ENCODE peak calls at places on chromosomes 13 and 19, in five cellular contexts. L, M, V, X and P are unnamed samples.

GRCh38 chr13:37059848-37060192 is 332 bp upstream of the SUPT20H start:
- DNase-seq in L (no peak), M (no peak), V (no peak), X (no peak), P (no peak)

GRCh38 chr13:30422056-30422914 is at the start of gene UBE2L5:
- DNase-seq in L (peak; percentile 86), M (peak; percentile 65), V (peak; percentile 74), X (no peak), P (peak; percentile 87)

GRCh38 chr19:23956051-23956450 is 41.4 kb downstream of the ZNF726 start:
- DNase-seq in L (no peak), M (no peak), V (no peak), X (no peak), P (no peak)

GRCh38 chr13:98476106-98476505 is 100.8 kb downstream of the STK24 start:
- DNase-seq in L (peak; percentile 57), M (no peak), V (no peak), X (no peak), P (no peak)

GRCh38 chr19:11195169-11195568 is 2.2 kb downstream of the KANK2 start:
- DNase-seq in L (no peak), M (no peak), V (peak; percentile 17), X (no peak), P (no peak)

GRCh38 chr13:46831588-46832194 is 34.7 kb upstream of the ESD start:
- DNase-seq in L (peak; percentile 33), M (peak; percentile 28), V (peak; percentile 58), X (no peak), P (peak; percentile 40)

GRCh38 chr13:51502206-51502651 is 49.4 kb upstream of the INTS6 start:
- DNase-seq in L (no peak), M (no peak), V (peak; percentile 59), X (peak; percentile 65), P (no peak)

GRCh38 chr13:108495686-108496363 is 133.6 kb upstream of the MYO16 start:
- DNase-seq in L (peak; percentile 57), M (no peak), V (no peak), X (no peak), P (peak; percentile 16)

GRCh38 chr13:50915562-50915961 is 6.0 kb downstream of the RNASEH2B start:
- DNase-seq in L (no peak), M (peak; percentile 11), V (no peak), X (no peak), P (no peak)

GRCh38 chr19:9309974-9310446 is 372 bp upstream of the ZNF699 start:
- DNase-seq in L (peak; percentile 92), M (peak; percentile 90), V (peak; percentile 84), X (no peak), P (peak; percentile 73)

GRCh38 chr13:86877449-86877848 is 793.7 kb upstream of the SLITRK5 start:
- DNase-seq in L (no peak), M (no peak), V (no peak), X (no peak), P (no peak)

GRCh38 chr19:40283414-40284250 is 1.5 kb downstream of the AKT2 start:
- DNase-seq in L (peak; percentile 9), M (peak; percentile 19), V (peak; percentile 19), X (no peak), P (no peak)

GRCh38 chr13:86020350-86021002 is 221.3 kb upstream of the SLITRK6 start:
- DNase-seq in L (peak; percentile 2), M (no peak), V (peak; percentile 41), X (no peak), P (no peak)

GRCh38 chr19:46056536-46056935 is 15.7 kb upstream of the IGFL4 start:
- DNase-seq in L (no peak), M (no peak), V (no peak), X (no peak), P (peak; percentile 27)

GRCh38 chr19:50258918-50259372 is 55.5 kb downstream of the MYH14 start:
- DNase-seq in L (peak; percentile 71), M (peak; percentile 67), V (no peak), X (no peak), P (peak; percentile 42)

GRCh38 chr13:51359352-51359751 is 19.9 kb downstream of the SERPINE3 start:
- DNase-seq in L (no peak), M (no peak), V (no peak), X (no peak), P (no peak)

GRCh38 chr19:36008336-36008978 is at the start of gene SYNE4:
- DNase-seq in L (no peak), M (no peak), V (no peak), X (no peak), P (peak; percentile 36)

GRCh38 chr13:101267656-101268055 is 148.7 kb downstream of the NALCN start:
- DNase-seq in L (no peak), M (no peak), V (no peak), X (no peak), P (no peak)

GRCh38 chr19:35752746-35753350 is 4.0 kb downstream of the HSPB6 start:
- DNase-seq in L (no peak), M (no peak), V (no peak), X (no peak), P (no peak)

GRCh38 chr13:50529154-50529882 is 314.2 kb downstream of the DLEU7 start:
- DNase-seq in L (peak; percentile 37), M (no peak), V (peak; percentile 89), X (no peak), P (peak; percentile 67)

GRCh38 chr13:67343777-67344176 is 113.6 kb upstream of the PCDH9 start:
- DNase-seq in L (no peak), M (no peak), V (no peak), X (no peak), P (no peak)

GRCh38 chr13:112879283-112879833 is 89.7 kb upstream of the MCF2L start:
- DNase-seq in L (no peak), M (no peak), V (peak; percentile 45), X (no peak), P (no peak)

GRCh38 chr19:16380943-16381755 is 56.5 kb downstream of the KLF2 start:
- DNase-seq in L (no peak), M (no peak), V (no peak), X (no peak), P (no peak)

GRCh38 chr13:102487330-102487729 is 85.5 kb upstream of the FGF14 start:
- DNase-seq in L (peak; percentile 23), M (no peak), V (no peak), X (no peak), P (no peak)

GRCh38 chr19:19053508-19054314 is 10.1 kb upstream of the SLC25A42 start:
- DNase-seq in L (peak; percentile 82), M (peak; percentile 74), V (peak; percentile 48), X (no peak), P (peak; percentile 40)

GRCh38 chr13:112516218-112516617 is 71.7 kb downstream of the TUBGCP3 start:
- DNase-seq in L (no peak), M (no peak), V (no peak), X (no peak), P (no peak)

GRCh38 chr13:113930711-113931637 is 42.9 kb downstream of the C13orf46 start:
- DNase-seq in L (no peak), M (no peak), V (no peak), X (peak; percentile 44), P (no peak)

GRCh38 chr19:2469102-2469914 is 6.6 kb upstream of the GADD45B start:
- DNase-seq in L (no peak), M (peak; percentile 57), V (peak; percentile 78), X (no peak), P (peak; percentile 88)

GRCh38 chr19:19657397-19657783 is 6.1 kb downstream of the ATP13A1 start:
- DNase-seq in L (peak; percentile 54), M (no peak), V (no peak), X (no peak), P (no peak)

GRCh38 chr19:38556521-38557174 is 61.1 kb downstream of the MAP4K1 start:
- DNase-seq in L (no peak), M (peak; percentile 43), V (no peak), X (peak; percentile 54), P (peak; percentile 67)

DNA sequence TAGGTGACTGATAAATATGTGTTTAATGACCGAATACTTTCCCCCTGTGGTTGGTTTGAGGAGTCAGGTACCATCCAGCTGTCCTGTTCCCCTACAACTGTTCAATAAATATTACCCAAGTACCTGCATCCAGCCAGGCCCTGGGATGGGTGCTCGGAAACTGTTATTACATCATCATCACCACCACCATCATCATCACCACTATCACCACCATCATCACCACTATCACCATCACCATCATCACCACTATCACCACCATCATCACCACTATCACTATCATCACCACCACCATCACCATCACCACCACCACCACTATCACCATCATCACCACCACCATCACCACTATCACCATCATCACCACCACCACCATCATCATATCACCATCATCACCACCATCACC is 4.1 kb downstream of the NTN5 start:
- DNase-seq in L (no peak), M (no peak), V (no peak), X (no peak), P (no peak)
- TF ChIP-seq RCOR1 in L (no peak), M (no peak), V (no peak), X (no peak), P (no peak)

DNA sequence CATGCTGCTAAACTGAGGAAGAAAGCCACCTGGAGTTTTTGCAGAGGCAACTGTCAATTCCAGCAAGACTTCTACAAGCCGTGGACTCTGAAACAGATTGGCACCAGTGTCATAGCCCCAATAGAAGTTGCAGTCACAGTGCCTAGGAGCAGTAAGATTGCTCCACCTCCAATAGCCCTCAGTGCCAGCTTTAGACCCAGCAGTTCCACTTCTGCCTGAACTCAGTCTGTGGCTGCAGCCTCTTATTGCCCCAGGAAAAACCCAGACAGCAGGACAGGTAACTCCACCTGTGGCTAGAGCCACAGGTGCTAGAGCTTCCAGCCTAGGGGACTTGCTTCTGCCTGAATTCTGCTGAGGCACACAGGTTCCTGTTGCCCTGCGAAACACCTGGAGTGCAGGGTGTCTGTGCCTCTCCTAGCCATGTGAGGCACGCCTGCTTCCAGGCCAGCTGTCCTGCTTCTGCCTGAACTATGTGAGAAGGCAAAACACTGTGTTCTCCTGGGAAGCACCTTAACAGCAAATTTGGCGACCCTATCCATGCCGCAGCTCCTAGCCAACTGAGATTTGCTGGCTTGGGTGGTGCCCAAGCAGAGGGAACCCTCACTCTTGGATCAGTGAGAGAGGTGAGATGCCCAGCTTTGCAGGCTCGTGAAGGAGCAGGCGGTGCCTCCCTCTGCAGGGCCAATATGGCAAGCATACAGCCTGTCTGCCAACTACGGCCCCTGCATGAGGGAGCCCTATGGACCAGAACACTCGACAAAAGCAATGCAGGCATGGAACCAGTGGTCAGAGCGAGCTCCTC is 607.6 kb downstream of the PCDH17 start:
- DNase-seq in L (no peak), M (no peak), V (no peak), X (no peak), P (no peak)
- H3K9me3 ChIP-seq in L (no peaks in the 10 kb centered on the region), M (no peaks in the 10 kb centered on the region), V (peaks cover 19% of the 10 kb centered on the region), X (no peaks in the 10 kb centered on the region), P (no peaks in the 10 kb centered on the region)

GRCh38 chr13:28659611-28659970 is 661 bp downstream of the POMP start:
- DNase-seq in L (no peak), M (no peak), V (peak; percentile 75), X (no peak), P (no peak)
- TF ChIP-seq RCOR1 in L (no peak), M (no peak), V (no peak), X (no peak), P (no peak)

DNA sequence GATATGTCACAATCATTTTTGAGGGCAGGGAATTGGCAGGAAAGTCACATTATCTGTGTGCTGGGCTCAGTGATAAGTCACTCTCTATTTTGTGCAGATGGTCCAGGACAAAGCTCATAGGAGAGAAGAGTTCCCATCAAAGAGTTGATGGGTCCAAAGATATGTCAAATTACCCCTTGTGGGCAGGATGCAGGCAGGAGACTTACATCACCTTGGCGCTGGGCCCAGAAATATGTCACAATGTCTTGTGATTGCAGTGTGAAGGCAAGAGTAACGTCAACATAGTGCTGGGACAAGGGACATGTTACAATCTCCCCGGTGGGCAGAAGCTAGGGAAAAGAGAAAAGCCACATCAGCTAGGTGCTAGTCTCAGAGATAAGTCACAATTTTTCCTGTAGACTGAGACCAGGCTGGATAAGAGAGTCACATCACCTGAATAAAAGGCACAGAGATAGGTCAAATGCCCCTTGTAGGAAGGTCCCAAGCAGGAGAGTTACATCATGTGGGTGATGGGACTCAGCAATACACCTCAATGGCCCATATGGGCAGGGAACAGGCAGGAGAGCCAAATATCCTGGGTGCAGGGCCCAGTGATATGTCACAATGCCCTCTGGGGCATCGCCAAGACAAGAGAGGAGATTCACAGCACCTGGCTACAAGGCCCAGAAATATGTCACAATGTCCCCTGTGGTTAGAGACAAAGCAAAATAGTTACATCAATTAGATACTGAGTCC is 47.9 kb downstream of the ZNF99 start:
- DNase-seq in L (no peak), M (no peak), V (no peak), X (no peak), P (no peak)
- H3K9me3 ChIP-seq in L (no peaks in the 10 kb centered on the region), M (peaks cover 2% of the 10 kb centered on the region), V (peaks cover 40% of the 10 kb centered on the region), X (no peaks in the 10 kb centered on the region), P (peaks cover 39% of the 10 kb centered on the region)